ENCODE peak calls at places on chromosome 19, in ten cellular contexts. One of them, this sample, is unnamed.

GRCh38 chr19:49553451-49554271 is 25.9 kb downstream of the RCN3 start:
- DNase-seq in T follicular helper cell: peak; percentile 50
- DNase-seq in right cardiac atrium: no peak
- DNase-seq in H54: peak; percentile 81
- DNase-seq in activated CD4-positive, alpha-beta memory T cell treated with anti-CD3 and anti-CD28 coated beads, Interleukin-2, amount 10 ng/mL, durations not matched to agents 7 days and 5 days: peak; percentile 68
- DNase-seq in B cell: no peak
- DNase-seq in mesothelial cell of epicardium: no peak
- DNase-seq in heart right ventricle: no peak
- DNase-seq in kidney tubule cell: peak; percentile 74
- DNase-seq in caudate nucleus: no peak
- DNase-seq in this sample: no peak

GRCh38 chr19:43425567-43426392 is 11.1 kb downstream of the TEX101 start:
- DNase-seq in T follicular helper cell: no peak
- DNase-seq in right cardiac atrium: no peak
- DNase-seq in H54: no peak
- DNase-seq in activated CD4-positive, alpha-beta memory T cell treated with anti-CD3 and anti-CD28 coated beads, Interleukin-2, amount 10 ng/mL, durations not matched to agents 7 days and 5 days: no peak
- DNase-seq in B cell: no peak
- DNase-seq in mesothelial cell of epicardium: no peak
- DNase-seq in heart right ventricle: no peak
- DNase-seq in kidney tubule cell: peak; percentile 12
- DNase-seq in caudate nucleus: no peak
- DNase-seq in this sample: no peak

GRCh38 chr19:13492128-13492527 is 14.2 kb downstream of the CACNA1A start:
- DNase-seq in T follicular helper cell: no peak
- DNase-seq in right cardiac atrium: no peak
- DNase-seq in H54: peak; percentile 15
- DNase-seq in activated CD4-positive, alpha-beta memory T cell treated with anti-CD3 and anti-CD28 coated beads, Interleukin-2, amount 10 ng/mL, durations not matched to agents 7 days and 5 days: no peak
- DNase-seq in B cell: no peak
- DNase-seq in mesothelial cell of epicardium: no peak
- DNase-seq in heart right ventricle: no peak
- DNase-seq in kidney tubule cell: peak; percentile 1
- DNase-seq in caudate nucleus: no peak
- DNase-seq in this sample: no peak

GRCh38 chr19:2286402-2287140 is 4.6 kb upstream of the PEAK3 start:
- DNase-seq in T follicular helper cell: no peak
- DNase-seq in right cardiac atrium: peak; percentile 46
- DNase-seq in H54: no peak
- DNase-seq in activated CD4-positive, alpha-beta memory T cell treated with anti-CD3 and anti-CD28 coated beads, Interleukin-2, amount 10 ng/mL, durations not matched to agents 7 days and 5 days: no peak
- DNase-seq in B cell: no peak
- DNase-seq in mesothelial cell of epicardium: no peak
- DNase-seq in heart right ventricle: no peak
- DNase-seq in kidney tubule cell: no peak
- DNase-seq in caudate nucleus: no peak
- DNase-seq in this sample: no peak

GRCh38 chr19:44602071-44602470 is 11.3 kb upstream of the IGSF23 start:
- DNase-seq in T follicular helper cell: no peak
- DNase-seq in right cardiac atrium: no peak
- DNase-seq in H54: no peak
- DNase-seq in activated CD4-positive, alpha-beta memory T cell treated with anti-CD3 and anti-CD28 coated beads, Interleukin-2, amount 10 ng/mL, durations not matched to agents 7 days and 5 days: no peak
- DNase-seq in B cell: no peak
- DNase-seq in mesothelial cell of epicardium: no peak
- DNase-seq in heart right ventricle: no peak
- DNase-seq in kidney tubule cell: no peak
- DNase-seq in caudate nucleus: no peak
- DNase-seq in this sample: no peak

GRCh38 chr19:51460164-51460992 is 2.1 kb upstream of the SIGLEC8 start:
- DNase-seq in T follicular helper cell: no peak
- DNase-seq in right cardiac atrium: no peak
- DNase-seq in H54: no peak
- DNase-seq in activated CD4-positive, alpha-beta memory T cell treated with anti-CD3 and anti-CD28 coated beads, Interleukin-2, amount 10 ng/mL, durations not matched to agents 7 days and 5 days: peak; percentile 12
- DNase-seq in B cell: no peak
- DNase-seq in mesothelial cell of epicardium: no peak
- DNase-seq in heart right ventricle: no peak
- DNase-seq in kidney tubule cell: no peak
- DNase-seq in caudate nucleus: no peak
- DNase-seq in this sample: peak; percentile 33

GRCh38 chr19:47891622-47891922 is 5.5 kb upstream of the SULT2A1 start:
- DNase-seq in T follicular helper cell: no peak
- DNase-seq in right cardiac atrium: no peak
- DNase-seq in H54: no peak
- DNase-seq in activated CD4-positive, alpha-beta memory T cell treated with anti-CD3 and anti-CD28 coated beads, Interleukin-2, amount 10 ng/mL, durations not matched to agents 7 days and 5 days: no peak
- DNase-seq in B cell: no peak
- DNase-seq in mesothelial cell of epicardium: no peak
- DNase-seq in heart right ventricle: no peak
- DNase-seq in kidney tubule cell: no peak
- DNase-seq in caudate nucleus: no peak
- DNase-seq in this sample: no peak

GRCh38 chr19:35592226-35592625 is 6.3 kb downstream of the PMIS2 start:
- DNase-seq in T follicular helper cell: no peak
- DNase-seq in right cardiac atrium: no peak
- DNase-seq in H54: no peak
- DNase-seq in activated CD4-positive, alpha-beta memory T cell treated with anti-CD3 and anti-CD28 coated beads, Interleukin-2, amount 10 ng/mL, durations not matched to agents 7 days and 5 days: no peak
- DNase-seq in B cell: peak; percentile 47
- DNase-seq in mesothelial cell of epicardium: no peak
- DNase-seq in heart right ventricle: no peak
- DNase-seq in kidney tubule cell: peak; percentile 54
- DNase-seq in caudate nucleus: no peak
- DNase-seq in this sample: peak; percentile 68

GRCh38 chr19:31312004-31312403 is 37.2 kb downstream of the TSHZ3 start:
- DNase-seq in T follicular helper cell: no peak
- DNase-seq in right cardiac atrium: no peak
- DNase-seq in H54: peak; percentile 47
- DNase-seq in activated CD4-positive, alpha-beta memory T cell treated with anti-CD3 and anti-CD28 coated beads, Interleukin-2, amount 10 ng/mL, durations not matched to agents 7 days and 5 days: no peak
- DNase-seq in B cell: no peak
- DNase-seq in mesothelial cell of epicardium: no peak
- DNase-seq in heart right ventricle: no peak
- DNase-seq in kidney tubule cell: no peak
- DNase-seq in caudate nucleus: no peak
- DNase-seq in this sample: no peak